ENCODE peak calls at places on chromosomes 3 and 15, in eight cellular contexts. One of them, this sample, is unnamed.

GRCh38 chr15:53762916-53763315 is 3.5 kb upstream of the WDR72 start:
- DNase-seq in activated naive CD4-positive, alpha-beta T cell treated with anti-CD3 and anti-CD28 coated beads, Interleukin-2, amount 10 ng/mL, durations not matched to agents 7 days and 5 days: no peak
- DNase-seq in stromal cell of bone marrow: no peak
- DNase-seq in mesothelial cell of epicardium: no peak
- DNase-seq in IMR-90: no peak
- DNase-seq in GM13976: no peak
- DNase-seq in germinal center: no peak
- DNase-seq in Calu3: no peak
- DNase-seq in this sample: peak

GRCh38 chr3:112304611-112305010 is 10.6 kb upstream of the SLC9C1 start:
- DNase-seq in activated naive CD4-positive, alpha-beta T cell treated with anti-CD3 and anti-CD28 coated beads, Interleukin-2, amount 10 ng/mL, durations not matched to agents 7 days and 5 days: no peak
- DNase-seq in stromal cell of bone marrow: no peak
- DNase-seq in mesothelial cell of epicardium: no peak
- DNase-seq in IMR-90: peak
- DNase-seq in GM13976: no peak
- DNase-seq in germinal center: no peak
- DNase-seq in Calu3: no peak
- DNase-seq in this sample: no peak

GRCh38 chr15:42036112-42036905 is 15.5 kb upstream of the PLA2G4E start:
- DNase-seq in activated naive CD4-positive, alpha-beta T cell treated with anti-CD3 and anti-CD28 coated beads, Interleukin-2, amount 10 ng/mL, durations not matched to agents 7 days and 5 days: no peak
- DNase-seq in stromal cell of bone marrow: no peak
- DNase-seq in mesothelial cell of epicardium: no peak
- DNase-seq in IMR-90: no peak
- DNase-seq in GM13976: no peak
- DNase-seq in germinal center: no peak
- DNase-seq in Calu3: no peak
- DNase-seq in this sample: no peak

GRCh38 chr3:32157600-32158264 is 51.3 kb downstream of the GPD1L start:
- DNase-seq in activated naive CD4-positive, alpha-beta T cell treated with anti-CD3 and anti-CD28 coated beads, Interleukin-2, amount 10 ng/mL, durations not matched to agents 7 days and 5 days: no peak
- DNase-seq in stromal cell of bone marrow: no peak
- DNase-seq in mesothelial cell of epicardium: no peak
- DNase-seq in IMR-90: no peak
- DNase-seq in GM13976: no peak
- DNase-seq in germinal center: no peak
- DNase-seq in Calu3: no peak
- DNase-seq in this sample: no peak

GRCh38 chr3:115321396-115321795 is 174.3 kb upstream of the ZBTB20 start:
- DNase-seq in activated naive CD4-positive, alpha-beta T cell treated with anti-CD3 and anti-CD28 coated beads, Interleukin-2, amount 10 ng/mL, durations not matched to agents 7 days and 5 days: no peak
- DNase-seq in stromal cell of bone marrow: peak
- DNase-seq in mesothelial cell of epicardium: no peak
- DNase-seq in IMR-90: peak
- DNase-seq in GM13976: peak
- DNase-seq in germinal center: no peak
- DNase-seq in Calu3: no peak
- DNase-seq in this sample: no peak

GRCh38 chr15:60469893-60470641 is 8.9 kb downstream of the ICE2 start:
- DNase-seq in activated naive CD4-positive, alpha-beta T cell treated with anti-CD3 and anti-CD28 coated beads, Interleukin-2, amount 10 ng/mL, durations not matched to agents 7 days and 5 days: no peak
- DNase-seq in stromal cell of bone marrow: no peak
- DNase-seq in mesothelial cell of epicardium: no peak
- DNase-seq in IMR-90: peak
- DNase-seq in GM13976: no peak
- DNase-seq in germinal center: no peak
- DNase-seq in Calu3: no peak
- DNase-seq in this sample: peak

GRCh38 chr15:66827039-66827697 is 125.1 kb downstream of the SMAD6 start:
- DNase-seq in activated naive CD4-positive, alpha-beta T cell treated with anti-CD3 and anti-CD28 coated beads, Interleukin-2, amount 10 ng/mL, durations not matched to agents 7 days and 5 days: no peak
- DNase-seq in stromal cell of bone marrow: no peak
- DNase-seq in mesothelial cell of epicardium: no peak
- DNase-seq in IMR-90: no peak
- DNase-seq in GM13976: no peak
- DNase-seq in germinal center: no peak
- DNase-seq in Calu3: no peak
- DNase-seq in this sample: no peak

GRCh38 chr3:13419356-13420050 is 619 bp downstream of the NUP210 start:
- DNase-seq in activated naive CD4-positive, alpha-beta T cell treated with anti-CD3 and anti-CD28 coated beads, Interleukin-2, amount 10 ng/mL, durations not matched to agents 7 days and 5 days: peak
- DNase-seq in stromal cell of bone marrow: no peak
- DNase-seq in mesothelial cell of epicardium: no peak
- DNase-seq in IMR-90: no peak
- DNase-seq in GM13976: peak
- DNase-seq in germinal center: peak
- DNase-seq in Calu3: peak
- DNase-seq in this sample: peak

GRCh38 chr15:47812436-47813109 is 95.3 kb downstream of the SEMA6D start:
- DNase-seq in activated naive CD4-positive, alpha-beta T cell treated with anti-CD3 and anti-CD28 coated beads, Interleukin-2, amount 10 ng/mL, durations not matched to agents 7 days and 5 days: no peak
- DNase-seq in stromal cell of bone marrow: no peak
- DNase-seq in mesothelial cell of epicardium: no peak
- DNase-seq in IMR-90: peak
- DNase-seq in GM13976: peak
- DNase-seq in germinal center: peak
- DNase-seq in Calu3: peak
- DNase-seq in this sample: peak

GRCh38 chr3:119418091-119418512 is 45.3 kb downstream of the TMEM39A start:
- DNase-seq in activated naive CD4-positive, alpha-beta T cell treated with anti-CD3 and anti-CD28 coated beads, Interleukin-2, amount 10 ng/mL, durations not matched to agents 7 days and 5 days: no peak
- DNase-seq in stromal cell of bone marrow: no peak
- DNase-seq in mesothelial cell of epicardium: no peak
- DNase-seq in IMR-90: no peak
- DNase-seq in GM13976: no peak
- DNase-seq in germinal center: no peak
- DNase-seq in Calu3: no peak
- DNase-seq in this sample: no peak

GRCh38 chr15:28273468-28273867 is 48.5 kb downstream of the HERC2 start:
- DNase-seq in activated naive CD4-positive, alpha-beta T cell treated with anti-CD3 and anti-CD28 coated beads, Interleukin-2, amount 10 ng/mL, durations not matched to agents 7 days and 5 days: no peak
- DNase-seq in stromal cell of bone marrow: no peak
- DNase-seq in mesothelial cell of epicardium: no peak
- DNase-seq in IMR-90: peak
- DNase-seq in GM13976: peak
- DNase-seq in germinal center: no peak
- DNase-seq in Calu3: no peak
- DNase-seq in this sample: no peak

GRCh38 chr3:4976109-4976508 is 3.1 kb upstream of the BHLHE40 start:
- DNase-seq in activated naive CD4-positive, alpha-beta T cell treated with anti-CD3 and anti-CD28 coated beads, Interleukin-2, amount 10 ng/mL, durations not matched to agents 7 days and 5 days: peak
- DNase-seq in stromal cell of bone marrow: no peak
- DNase-seq in mesothelial cell of epicardium: no peak
- DNase-seq in IMR-90: peak
- DNase-seq in GM13976: peak
- DNase-seq in germinal center: no peak
- DNase-seq in Calu3: peak
- DNase-seq in this sample: peak

GRCh38 chr3:66200147-66200546 is 20.7 kb upstream of the SLC25A26 start:
- DNase-seq in activated naive CD4-positive, alpha-beta T cell treated with anti-CD3 and anti-CD28 coated beads, Interleukin-2, amount 10 ng/mL, durations not matched to agents 7 days and 5 days: no peak
- DNase-seq in stromal cell of bone marrow: no peak
- DNase-seq in mesothelial cell of epicardium: no peak
- DNase-seq in IMR-90: no peak
- DNase-seq in GM13976: no peak
- DNase-seq in germinal center: no peak
- DNase-seq in Calu3: peak
- DNase-seq in this sample: no peak

GRCh38 chr3:49616491-49616941 is 57.6 kb upstream of the APEH start:
- DNase-seq in activated naive CD4-positive, alpha-beta T cell treated with anti-CD3 and anti-CD28 coated beads, Interleukin-2, amount 10 ng/mL, durations not matched to agents 7 days and 5 days: no peak
- DNase-seq in stromal cell of bone marrow: peak
- DNase-seq in mesothelial cell of epicardium: no peak
- DNase-seq in IMR-90: peak
- DNase-seq in GM13976: no peak
- DNase-seq in germinal center: no peak
- DNase-seq in Calu3: no peak
- DNase-seq in this sample: no peak

GRCh38 chr3:194276768-194277546 is 74.2 kb downstream of the CPN2 start:
- DNase-seq in activated naive CD4-positive, alpha-beta T cell treated with anti-CD3 and anti-CD28 coated beads, Interleukin-2, amount 10 ng/mL, durations not matched to agents 7 days and 5 days: peak
- DNase-seq in stromal cell of bone marrow: no peak
- DNase-seq in mesothelial cell of epicardium: peak
- DNase-seq in IMR-90: peak
- DNase-seq in GM13976: no peak
- DNase-seq in germinal center: no peak
- DNase-seq in Calu3: no peak
- DNase-seq in this sample: no peak

GRCh38 chr3:16568115-16568514 is 37.1 kb downstream of the DAZL start:
- DNase-seq in activated naive CD4-positive, alpha-beta T cell treated with anti-CD3 and anti-CD28 coated beads, Interleukin-2, amount 10 ng/mL, durations not matched to agents 7 days and 5 days: no peak
- DNase-seq in stromal cell of bone marrow: no peak
- DNase-seq in mesothelial cell of epicardium: no peak
- DNase-seq in IMR-90: no peak
- DNase-seq in GM13976: no peak
- DNase-seq in germinal center: no peak
- DNase-seq in Calu3: no peak
- DNase-seq in this sample: no peak

GRCh38 chr3:70832811-70833509 is 520.5 kb upstream of the MDFIC2 start:
- DNase-seq in activated naive CD4-positive, alpha-beta T cell treated with anti-CD3 and anti-CD28 coated beads, Interleukin-2, amount 10 ng/mL, durations not matched to agents 7 days and 5 days: no peak
- DNase-seq in stromal cell of bone marrow: peak
- DNase-seq in mesothelial cell of epicardium: no peak
- DNase-seq in IMR-90: peak
- DNase-seq in GM13976: no peak
- DNase-seq in germinal center: no peak
- DNase-seq in Calu3: no peak
- DNase-seq in this sample: no peak

GRCh38 chr3:181622365-181622764 is 89.4 kb upstream of the SOX2 start:
- DNase-seq in activated naive CD4-positive, alpha-beta T cell treated with anti-CD3 and anti-CD28 coated beads, Interleukin-2, amount 10 ng/mL, durations not matched to agents 7 days and 5 days: no peak
- DNase-seq in stromal cell of bone marrow: no peak
- DNase-seq in mesothelial cell of epicardium: no peak
- DNase-seq in IMR-90: no peak
- DNase-seq in GM13976: no peak
- DNase-seq in germinal center: no peak
- DNase-seq in Calu3: no peak
- DNase-seq in this sample: no peak

GRCh38 chr15:94040523-94041248 is 190.7 kb upstream of the MCTP2 start:
- DNase-seq in activated naive CD4-positive, alpha-beta T cell treated with anti-CD3 and anti-CD28 coated beads, Interleukin-2, amount 10 ng/mL, durations not matched to agents 7 days and 5 days: no peak
- DNase-seq in stromal cell of bone marrow: no peak
- DNase-seq in mesothelial cell of epicardium: no peak
- DNase-seq in IMR-90: no peak
- DNase-seq in GM13976: no peak
- DNase-seq in germinal center: no peak
- DNase-seq in Calu3: no peak
- DNase-seq in this sample: peak

GRCh38 chr3:27591321-27591711 is 107.1 kb upstream of the SLC4A7 start:
- DNase-seq in activated naive CD4-positive, alpha-beta T cell treated with anti-CD3 and anti-CD28 coated beads, Interleukin-2, amount 10 ng/mL, durations not matched to agents 7 days and 5 days: no peak
- DNase-seq in stromal cell of bone marrow: no peak
- DNase-seq in mesothelial cell of epicardium: no peak
- DNase-seq in IMR-90: peak
- DNase-seq in GM13976: no peak
- DNase-seq in germinal center: no peak
- DNase-seq in Calu3: no peak
- DNase-seq in this sample: no peak

GRCh38 chr15:95024388-95024787 is 793.0 kb downstream of the MCTP2 start:
- DNase-seq in activated naive CD4-positive, alpha-beta T cell treated with anti-CD3 and anti-CD28 coated beads, Interleukin-2, amount 10 ng/mL, durations not matched to agents 7 days and 5 days: no peak
- DNase-seq in stromal cell of bone marrow: peak
- DNase-seq in mesothelial cell of epicardium: no peak
- DNase-seq in IMR-90: peak
- DNase-seq in GM13976: no peak
- DNase-seq in germinal center: no peak
- DNase-seq in Calu3: peak
- DNase-seq in this sample: peak

GRCh38 chr3:154132777-154133375 is 11.7 kb downstream of the ARHGEF26 start:
- DNase-seq in activated naive CD4-positive, alpha-beta T cell treated with anti-CD3 and anti-CD28 coated beads, Interleukin-2, amount 10 ng/mL, durations not matched to agents 7 days and 5 days: no peak
- DNase-seq in stromal cell of bone marrow: no peak
- DNase-seq in mesothelial cell of epicardium: no peak
- DNase-seq in IMR-90: peak
- DNase-seq in GM13976: no peak
- DNase-seq in germinal center: peak
- DNase-seq in Calu3: no peak
- DNase-seq in this sample: no peak

This sample was measured in Caki2.